ENCODE peak calls at places on chromosomes 5 and 9, in ten cellular contexts. O is PC-9, W is fibroblast of the aortic adventitia, E is AG10803, I is cardiac muscle cell, R is chondrocyte, Q is GM23338, A is uterus, S is SK-N-SH, D is OCI-LY7. U is an unnamed sample.

GRCh38 chr5:113263545-113263944 is 171.2 kb downstream of the TSSK1B start:
- DNase-seq in I (no peak), S (no peak), W (no peak), Q (no peak), R (no peak), E (no peak), O (no peak), A (no peak), D (no peak), U (no peak)

GRCh38 chr5:123217183-123217582 is 128.1 kb downstream of the PRDM6 start:
- DNase-seq in S (no peak), W (no peak), D (no peak), O (no peak), E (no peak), Q (no peak), A (no peak), I (no peak), R (no peak), U (no peak)

GRCh38 chr9:117771162-117771561 is 67.0 kb downstream of the TLR4 start:
- DNase-seq in D (no peak), W (no peak), R (no peak), O (no peak), Q (no peak), A (no peak), I (no peak), E (no peak), S (no peak), U (no peak)

GRCh38 chr9:36163840-36164175 is 5.4 kb upstream of the CCIN start:
- DNase-seq in I (no peak), O (no peak), D (no peak), E (peak), Q (no peak), A (no peak), W (peak), R (peak), S (no peak), U (no peak)

GRCh38 chr9:76717176-76717575 is 47.1 kb upstream of the PCA3 start:
- DNase-seq in S (no peak), I (no peak), E (no peak), D (no peak), W (no peak), O (no peak), R (no peak), A (no peak), Q (no peak), U (no peak)

GRCh38 chr5:80569086-80569960 is 757 bp downstream of the ANKRD34B start:
- DNase-seq in I (peak), D (no peak), O (no peak), A (no peak), W (no peak), E (no peak), R (no peak), S (peak), Q (peak), U (no peak)

GRCh38 chr5:73031839-73032238 is 76.0 kb downstream of the FCHO2 start:
- DNase-seq in A (no peak), D (no peak), S (peak), O (no peak), Q (no peak), I (peak), E (peak), R (no peak), W (peak), U (no peak)

GRCh38 chr5:115246361-115246991 is 16.2 kb downstream of the PGGT1B start:
- DNase-seq in W (peak), A (no peak), R (no peak), O (no peak), Q (peak), S (peak), D (peak), E (peak), I (peak), U (no peak)

GRCh38 chr5:78569441-78569840 is 79.1 kb downstream of the LHFPL2 start:
- DNase-seq in O (no peak), S (no peak), R (no peak), E (no peak), A (peak), I (peak), D (no peak), Q (peak), W (peak), U (no peak)

GRCh38 chr5:115575167-115576070 is 26.9 kb downstream of the TICAM2 start:
- DNase-seq in S (no peak), E (peak), O (no peak), A (no peak), I (no peak), Q (no peak), W (peak), R (no peak), D (no peak), U (no peak)

GRCh38 chr5:14305045-14305444 is 161.9 kb downstream of the TRIO start:
- DNase-seq in A (no peak), S (no peak), Q (no peak), W (peak), I (no peak), O (peak), E (peak), R (no peak), D (no peak), U (no peak)

GRCh38 chr9:81609782-81610738 is 79.3 kb downstream of the TLE1 start:
- DNase-seq in R (no peak), W (peak), O (no peak), S (no peak), Q (no peak), D (no peak), A (no peak), I (peak), E (peak), U (no peak)

GRCh38 chr9:97315550-97315949 is 8.1 kb downstream of the CCDC180 start:
- DNase-seq in I (no peak), S (no peak), D (no peak), Q (no peak), R (no peak), A (no peak), O (no peak), W (peak), E (peak), U (no peak)

GRCh38 chr5:109743770-109744212 is 54.1 kb downstream of the MAN2A1 start:
- DNase-seq in R (no peak), S (no peak), I (no peak), W (peak), O (peak), D (no peak), Q (peak), E (peak), A (no peak), U (no peak)

GRCh38 chr5:116574682-116575634 is at the start of gene SEMA6A:
- DNase-seq in Q (peak), O (no peak), W (peak), R (peak), I (peak), E (peak), A (peak), S (peak), D (no peak), U (peak)

GRCh38 chr5:57302643-57303042 is 128.8 kb downstream of the GPBP1 start:
- DNase-seq in O (no peak), E (peak), W (no peak), R (no peak), I (no peak), D (no peak), Q (no peak), A (no peak), S (no peak), U (no peak)

GRCh38 chr9:113558632-113559502 is 95.3 kb downstream of the RGS3 start:
- DNase-seq in D (no peak), R (no peak), A (peak), S (peak), Q (no peak), I (peak), O (no peak), E (peak), W (peak), U (no peak)

GRCh38 chr9:109986423-109987055 is 206.5 kb downstream of the PALM2AKAP2 start:
- DNase-seq in A (no peak), S (no peak), Q (no peak), R (no peak), O (peak), W (peak), I (no peak), E (peak), D (no peak), U (no peak)

GRCh38 chr5:157918811-157919742 is 60.1 kb upstream of the CLINT1 start:
- DNase-seq in Q (no peak), E (peak), I (no peak), O (peak), R (no peak), A (no peak), D (peak), S (no peak), W (peak), U (no peak)

GRCh38 chr9:19550009-19550408 is 141.2 kb downstream of the ACER2 start:
- DNase-seq in O (no peak), S (no peak), E (no peak), R (no peak), Q (no peak), D (no peak), I (no peak), A (no peak), W (no peak), U (no peak)

GRCh38 chr9:126217797-126218196 is 108.8 kb upstream of the MVB12B start:
- DNase-seq in E (no peak), A (no peak), R (no peak), Q (no peak), I (no peak), O (no peak), W (no peak), S (no peak), D (no peak), U (no peak)

GRCh38 chr5:8060235-8061139 is 191.5 kb downstream of the MTRR start:
- DNase-seq in S (no peak), Q (peak), R (no peak), A (no peak), E (no peak), I (no peak), W (no peak), O (no peak), D (no peak), U (no peak)

GRCh38 chr9:114004221-114004716 is 73.8 kb downstream of the AMBP start:
- DNase-seq in E (no peak), O (no peak), I (peak), Q (no peak), D (no peak), S (no peak), W (no peak), A (no peak), R (no peak), U (no peak)

GRCh38 chr9:121172726-121173487 is 28.8 kb downstream of the RAB14 start:
- DNase-seq in Q (no peak), I (no peak), R (no peak), O (no peak), A (no peak), E (no peak), W (no peak), D (no peak), S (no peak), U (no peak)

GRCh38 chr9:83583151-83584014 is 39.6 kb upstream of the IDNK start:
- DNase-seq in I (peak), Q (peak), A (peak), W (peak), D (peak), R (no peak), E (peak), O (no peak), S (peak), U (no peak)

GRCh38 chr9:89864731-89865130 is 259.9 kb downstream of the GADD45G start:
- DNase-seq in S (no peak), D (no peak), Q (no peak), E (no peak), I (no peak), R (peak), O (no peak), A (no peak), W (no peak), U (no peak)

GRCh38 chr9:136499935-136500910 is 17.4 kb upstream of the SEC16A start:
- DNase-seq in I (no peak), A (no peak), Q (no peak), R (no peak), W (no peak), S (no peak), E (no peak), O (no peak), D (no peak), U (peak)

GRCh38 chr9:109507421-109507838 is 9.3 kb upstream of the PTPN3 start:
- DNase-seq in D (no peak), A (no peak), W (peak), S (no peak), O (no peak), E (peak), R (no peak), Q (no peak), I (no peak), U (no peak)

GRCh38 chr5:92644271-92644886 is 936.6 kb downstream of the NR2F1-AS1 start:
- DNase-seq in S (no peak), I (peak), E (no peak), W (no peak), Q (peak), D (no peak), R (no peak), O (no peak), A (no peak), U (no peak)
- TF ChIP-seq CTCF in S (no peak), I (no peak), E (no peak), W (peak), Q (peak), D (no peak), R (peak), O (no peak), A (no peak), U (no peak)

DNA sequence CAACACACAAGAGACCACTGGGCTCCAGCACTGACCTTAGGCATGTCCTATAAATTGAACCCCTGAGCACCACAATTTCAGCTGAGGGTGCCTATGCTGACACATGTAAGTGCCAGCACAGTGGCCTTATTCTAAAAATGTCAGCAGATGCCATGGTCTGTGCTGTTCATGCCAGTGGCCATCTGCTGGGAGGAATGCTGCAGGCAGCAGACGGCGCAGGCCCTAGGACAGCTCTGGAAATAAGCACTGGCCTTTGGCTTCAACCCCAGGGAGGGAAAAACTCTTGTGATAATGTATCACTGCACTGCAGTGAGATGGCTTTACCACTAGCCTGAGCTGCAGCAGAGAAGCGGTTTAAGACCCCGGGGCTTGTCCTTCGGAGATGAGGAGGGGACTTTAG is 98.5 kb downstream of the SYK start:
- DNase-seq in S (no peak), A (no peak), W (peak), Q (peak), E (peak), R (no peak), D (no peak), O (no peak), I (peak), U (no peak)
- TF ChIP-seq CTCF in S (peak), A (no peak), W (peak), Q (peak), E (peak), R (peak), D (no peak), O (no peak), I (peak), U (no peak)

GRCh38 chr5:128085413-128085812 is 1.8 kb downstream of the SLC12A2 start:
- DNase-seq in I (no peak), R (no peak), W (no peak), S (no peak), O (no peak), A (no peak), E (no peak), Q (no peak), D (no peak), U (no peak)

GRCh38 chr5:128082551-128083032 is 974 bp upstream of the SLC12A2 start:
- DNase-seq in A (no peak), D (no peak), E (no peak), O (no peak), R (no peak), W (no peak), Q (no peak), S (no peak), I (no peak), U (no peak)

GRCh38 chr5:128083033-128083810 is at the start of gene SLC12A2:
- DNase-seq in W (peak), I (peak), R (peak), A (peak), S (peak), E (peak), O (peak), D (peak), Q (peak), U (peak)

GRCh38 chr5:128084228-128085167 is 932 bp downstream of the SLC12A2 start:
- DNase-seq in W (peak), I (peak), O (no peak), E (no peak), Q (peak), A (peak), S (peak), D (peak), R (peak), U (no peak)

DNA sequence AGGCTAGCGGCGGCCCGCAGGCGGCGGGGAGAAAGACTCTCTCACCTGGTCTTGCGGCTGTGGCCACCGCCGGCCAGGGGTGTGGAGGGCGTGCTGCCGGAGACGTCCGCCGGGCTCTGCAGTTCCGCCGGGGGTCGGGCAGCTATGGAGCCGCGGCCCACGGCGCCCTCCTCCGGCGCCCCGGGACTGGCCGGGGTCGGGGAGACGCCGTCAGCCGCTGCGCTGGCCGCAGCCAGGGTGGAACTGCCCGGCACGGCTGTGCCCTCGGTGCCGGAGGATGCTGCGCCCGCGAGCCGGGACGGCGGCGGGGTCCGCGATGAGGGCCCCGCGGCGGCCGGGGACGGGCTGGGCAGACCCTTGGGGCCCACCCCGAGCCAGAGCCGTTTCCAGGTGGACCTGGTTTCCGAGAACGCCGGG is 253 bp downstream of the SLC12A2 start:
- DNase-seq in I (no peak), Q (peak), R (peak), A (no peak), O (no peak), S (peak), E (no peak), D (no peak), W (peak), U (no peak)
- TF ChIP-seq CTCF in I (peak), Q (no peak), R (peak), A (peak), O (no peak), S (peak), E (no peak), D (peak), W (peak), U (peak)

DNA sequence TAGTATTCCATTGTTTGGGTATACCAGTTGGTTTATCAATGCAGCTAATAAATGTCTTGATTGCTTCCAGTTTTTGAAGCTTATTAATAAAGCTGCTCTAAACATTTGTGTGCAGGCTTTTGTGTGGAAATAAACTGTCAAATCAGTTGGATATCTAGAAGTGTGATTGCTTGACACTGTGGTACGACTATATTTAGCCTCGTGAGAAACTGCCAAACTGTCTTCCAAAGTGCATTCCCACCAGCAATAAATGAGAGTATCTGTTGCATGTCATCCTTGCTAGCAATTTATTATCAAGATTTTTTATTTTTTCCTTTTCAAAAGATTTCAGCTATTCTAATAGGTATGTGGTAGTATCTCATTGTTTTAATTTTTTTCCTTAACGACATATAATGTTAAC is 37.5 kb downstream of the NMUR2 start:
- DNase-seq in I (no peak), W (no peak), R (no peak), O (no peak), E (no peak), S (no peak), A (no peak), Q (no peak), D (no peak), U (no peak)
- TF ChIP-seq CTCF in I (no peak), W (no peak), R (no peak), O (no peak), E (no peak), S (no peak), A (no peak), Q (no peak), D (no peak), U (no peak)